ENCODE peak calls at places on chromosomes 2 and 18, in ten cellular contexts. C is type B pancreatic cell; E is HTR-8/SVneo; T is KBM-7; J is ELR; A is immature natural killer cell; I is NCI-H1092 treated with DMSO at 0.1 percent for 48 hours; Z is naive thymus-derived CD8-positive, alpha-beta T cell; V is ACHN; R is CD8-positive, alpha-beta memory T cell. Q is an unnamed sample.

GRCh38 chr2:64017811-64018714 is 1.2 kb downstream of the VPS54 start:
- DNase-seq in C (no peak), E (peak; percentile 30), A (peak; percentile 9), V (peak; percentile 43), I (peak; percentile 54), Z (peak; percentile 7), J (peak; percentile 56), T (peak; percentile 71), R (no peak), Q (no peak)

GRCh38 chr2:197628043-197628500 is 47.3 kb downstream of the RFTN2 start:
- DNase-seq in V (no peak), E (no peak), A (no peak), I (no peak), R (no peak), C (no peak), Z (no peak), T (no peak), J (peak; percentile 57), Q (no peak)

GRCh38 chr18:48313803-48314202 is 95.4 kb downstream of the ZBTB7C start:
- DNase-seq in Z (no peak), J (no peak), T (no peak), E (no peak), V (no peak), C (no peak), A (no peak), I (no peak), R (no peak), Q (no peak)

GRCh38 chr2:61193670-61194561 is 31.9 kb downstream of the C2orf74 start:
- DNase-seq in A (peak; percentile 66), R (no peak), C (no peak), Z (no peak), E (no peak), V (no peak), I (no peak), J (peak; percentile 52), T (peak; percentile 32), Q (no peak)

GRCh38 chr18:55861266-55861665 is 273.3 kb upstream of the TCF4 start:
- DNase-seq in Z (no peak), I (no peak), V (peak; percentile 41), T (no peak), C (no peak), A (no peak), R (no peak), E (no peak), J (peak; percentile 60), Q (no peak)

GRCh38 chr2:157971702-157972101 is 95.6 kb upstream of the ACVR1 start:
- DNase-seq in Z (no peak), E (no peak), T (peak; percentile 49), R (no peak), J (no peak), C (no peak), A (no peak), V (no peak), I (no peak), Q (no peak)

GRCh38 chr2:183614797-183615429 is 490.7 kb downstream of the NUP35 start:
- DNase-seq in I (peak; percentile 51), Z (no peak), E (no peak), A (no peak), C (no peak), V (no peak), T (no peak), J (no peak), R (no peak), Q (no peak)

GRCh38 chr18:48902856-48903601 is 47.7 kb downstream of the SMAD7 start:
- DNase-seq in E (no peak), J (peak; percentile 17), T (no peak), A (no peak), I (no peak), Z (no peak), R (no peak), V (no peak), C (no peak), Q (no peak)

GRCh38 chr2:10305715-10306114 is 3.0 kb downstream of the HPCAL1 start:
- DNase-seq in V (no peak), T (no peak), Z (peak; percentile 58), C (no peak), A (no peak), J (peak; percentile 35), I (no peak), R (no peak), E (no peak), Q (no peak)

GRCh38 chr2:7857904-7858303 is 824.0 kb upstream of the ID2 start:
- DNase-seq in R (no peak), Z (no peak), I (no peak), J (peak; percentile 2), V (no peak), C (no peak), A (no peak), E (no peak), T (no peak), Q (no peak)

GRCh38 chr2:69619725-69620124 is 23.8 kb downstream of the AAK1 start:
- DNase-seq in T (peak; percentile 93), A (peak; percentile 25), C (no peak), J (no peak), V (no peak), Z (no peak), R (no peak), E (no peak), I (no peak), Q (no peak)

GRCh38 chr2:200301953-200302628 is 4.4 kb upstream of the SPATS2L start:
- DNase-seq in E (no peak), V (no peak), R (no peak), T (no peak), A (no peak), J (peak; percentile 82), Z (no peak), C (no peak), I (no peak), Q (no peak)

GRCh38 chr2:45776160-45776955 is 124.9 kb downstream of the PRKCE start:
- DNase-seq in E (no peak), T (no peak), R (no peak), V (no peak), J (peak; percentile 73), C (no peak), A (no peak), Z (no peak), I (no peak), Q (no peak)

GRCh38 chr18:62991959-62992358 is 276.6 kb downstream of the PHLPP1 start:
- DNase-seq in R (no peak), I (no peak), E (no peak), C (no peak), A (no peak), Z (no peak), V (no peak), T (no peak), J (no peak), Q (no peak)

GRCh38 chr2:35410431-35411061 is 945.0 kb upstream of the CRIM1 start:
- DNase-seq in T (peak; percentile 45), J (peak; percentile 39), V (peak; percentile 57), E (peak; percentile 36), A (peak; percentile 1), I (no peak), Z (peak; percentile 19), R (peak; percentile 25), C (no peak), Q (peak; percentile 12)

GRCh38 chr2:33529771-33530481 is 53.5 kb downstream of the RASGRP3 start:
- DNase-seq in Z (no peak), J (peak; percentile 97), A (no peak), E (peak; percentile 71), R (no peak), V (peak; percentile 28), T (no peak), I (no peak), C (no peak), Q (no peak)

GRCh38 chr2:84897773-84898172 is 7.7 kb upstream of the TMSB10 start:
- DNase-seq in J (peak; percentile 66), A (no peak), R (no peak), C (no peak), I (no peak), E (no peak), V (no peak), Z (no peak), T (no peak), Q (no peak)

GRCh38 chr2:107730898-107731297 is 95.8 kb upstream of the RGPD4 start:
- DNase-seq in I (no peak), A (no peak), R (no peak), J (peak; percentile 62), Z (no peak), E (no peak), T (no peak), C (no peak), V (peak; percentile 8), Q (no peak)

GRCh38 chr2:196131949-196132925 is 39.1 kb downstream of the STK17B start:
- DNase-seq in T (peak; percentile 25), E (no peak), I (no peak), V (peak; percentile 48), C (no peak), J (peak; percentile 36), A (no peak), Z (no peak), R (no peak), Q (no peak)

GRCh38 chr18:78730564-78731422 is 248.8 kb upstream of the SALL3 start:
- DNase-seq in V (no peak), J (no peak), A (no peak), I (no peak), E (no peak), R (no peak), C (no peak), Z (no peak), T (no peak), Q (no peak)

GRCh38 chr2:15636972-15637785 is 45.5 kb downstream of the DDX1 start:
- DNase-seq in J (peak; percentile 65), Z (peak; percentile 57), T (peak; percentile 67), V (peak; percentile 77), R (peak; percentile 19), C (no peak), E (peak; percentile 69), A (peak; percentile 33), I (peak; percentile 18), Q (peak; percentile 26)

GRCh38 chr2:216478151-216478550 is 20.5 kb upstream of the RPL37A start:
- DNase-seq in A (no peak), R (no peak), T (no peak), V (peak; percentile 56), I (no peak), J (peak; percentile 92), Z (no peak), C (no peak), E (peak; percentile 65), Q (no peak)

GRCh38 chr2:42138163-42139016 is 30.8 kb upstream of the EML4 start:
- DNase-seq in R (no peak), T (no peak), A (no peak), I (no peak), J (peak; percentile 89), E (peak; percentile 67), V (peak; percentile 99), C (no peak), Z (no peak), Q (no peak)

GRCh38 chr2:96245609-96246390 is 20.0 kb downstream of the TMEM127 start:
- DNase-seq in T (peak; percentile 54), V (no peak), Z (no peak), E (no peak), I (no peak), A (no peak), C (no peak), J (peak; percentile 69), R (no peak), Q (no peak)

GRCh38 chr2:46340740-46341420 is 43.7 kb downstream of the EPAS1 start:
- DNase-seq in V (no peak), A (no peak), T (no peak), C (no peak), J (no peak), Z (no peak), R (no peak), I (no peak), E (no peak), Q (no peak)

GRCh38 chr2:39156107-39156506 is 35.3 kb upstream of the SOS1 start:
- DNase-seq in J (no peak), R (no peak), A (no peak), T (no peak), E (no peak), Z (no peak), V (no peak), I (no peak), C (no peak), Q (no peak)

Q was measured in GM19239.